ENCODE peak calls at places on chromosomes 4 and X, in four cellular contexts. D, W, Y and T are unnamed samples.

GRCh38 chr4:125140966-125141495 is 173.7 kb upstream of the FAT4 start:
- DNase-seq in D (no peak), W (no peak), Y (no peak), T (no peak)

GRCh38 chrX:2781698-2782097 is 29.9 kb downstream of the XG start:
- DNase-seq in Y (no peak), W (no peak), D (no peak), T (no peak)

GRCh38 chrX:13691845-13692334 is 3.0 kb downstream of the RAB9A start:
- DNase-seq in W (no peak), Y (peak; percentile 77), D (no peak), T (no peak)

GRCh38 chr4:119284876-119285611 is 36.9 kb downstream of the FABP2 start:
- DNase-seq in Y (peak; percentile 34), D (no peak), W (no peak), T (no peak)

GRCh38 chr4:128287159-128287870 is at the start of gene PGRMC2:
- DNase-seq in D (no peak), Y (peak; percentile 36), W (no peak), T (no peak)

GRCh38 chr4:154329268-154329858 is 162.2 kb downstream of the DCHS2 start:
- DNase-seq in D (no peak), W (no peak), Y (peak; percentile 12), T (no peak)

GRCh38 chrX:55196688-55197087 is 23.5 kb upstream of the PAGE5 start:
- DNase-seq in Y (no peak), W (no peak), D (no peak), T (no peak)

GRCh38 chrX:18149454-18149853 is 71.2 kb downstream of the BEND2 start:
- DNase-seq in W (no peak), D (no peak), Y (peak; percentile 74), T (no peak)

GRCh38 chrX:79369871-79370270 is 2.7 kb upstream of the ITM2A start:
- DNase-seq in Y (peak; percentile 42), D (no peak), W (no peak), T (no peak)

GRCh38 chrX:144730486-144730885 is 516.8 kb upstream of the SPANXN1 start:
- DNase-seq in D (no peak), W (no peak), Y (peak; percentile 26), T (no peak)

GRCh38 chr4:178205826-178206225 is 763.6 kb upstream of the AGA start:
- DNase-seq in Y (peak; percentile 65), D (no peak), W (no peak), T (no peak)

GRCh38 chr4:154497901-154498300 is 6.3 kb upstream of the DCHS2 start:
- DNase-seq in W (no peak), D (no peak), Y (no peak), T (no peak)

GRCh38 chrX:70453024-70453618 is 8.5 kb downstream of the DLG3 start:
- DNase-seq in D (no peak), Y (no peak), W (no peak), T (no peak)

GRCh38 chrX:74119016-74119910 is 184.7 kb upstream of the ZCCHC13 start:
- DNase-seq in Y (peak; percentile 50), W (no peak), D (no peak), T (no peak)

GRCh38 chr4:77695769-77696168 is 90.1 kb downstream of the CXCL13 start:
- DNase-seq in W (no peak), Y (peak; percentile 91), D (no peak), T (no peak)

GRCh38 chrX:926991-927390 is 285.5 kb downstream of the CRLF2 start:
- DNase-seq in D (no peak), W (no peak), Y (no peak), T (no peak)